ENCODE peak calls at places on chromosomes 6 and 20, in four cellular contexts. One of them, this sample, is unnamed.

GRCh38 chr20:64044484-64045247 is 4.8 kb downstream of the SOX18 start:
- DNase-seq in K562: no peak
- DNase-seq in IMR-90: peak
- DNase-seq in GM12878: no peak
- DNase-seq in this sample: peak

GRCh38 chr6:43301081-43301870 is 3.2 kb downstream of the SLC22A7 start:
- DNase-seq in K562: no peak
- DNase-seq in IMR-90: no peak
- DNase-seq in GM12878: no peak
- DNase-seq in this sample: no peak

GRCh38 chr20:12966468-12967085 is 42.2 kb upstream of the SPTLC3 start:
- DNase-seq in K562: no peak
- DNase-seq in IMR-90: peak
- DNase-seq in GM12878: no peak
- DNase-seq in this sample: peak

GRCh38 chr6:131761061-131761761 is 46.6 kb upstream of the ENPP1 start:
- DNase-seq in K562: no peak
- DNase-seq in IMR-90: peak
- DNase-seq in GM12878: no peak
- DNase-seq in this sample: no peak

GRCh38 chr6:121652726-121653623 is 217.5 kb downstream of the GJA1 start:
- DNase-seq in K562: no peak
- DNase-seq in IMR-90: peak
- DNase-seq in GM12878: no peak
- DNase-seq in this sample: peak

GRCh38 chr6:152096863-152097496 is 289.5 kb downstream of the ESR1 start:
- DNase-seq in K562: no peak
- DNase-seq in IMR-90: peak
- DNase-seq in GM12878: no peak
- DNase-seq in this sample: peak

GRCh38 chr6:167930300-167930699 is 67.2 kb upstream of the KIF25 start:
- DNase-seq in K562: no peak
- DNase-seq in IMR-90: peak
- DNase-seq in GM12878: no peak
- DNase-seq in this sample: no peak

GRCh38 chr6:39362487-39362865 is 40.0 kb upstream of the KCNK16 start:
- DNase-seq in K562: peak
- DNase-seq in IMR-90: no peak
- DNase-seq in GM12878: no peak
- DNase-seq in this sample: no peak

GRCh38 chr6:137390264-137390787 is 103.9 kb downstream of the OLIG3 start:
- DNase-seq in K562: no peak
- DNase-seq in IMR-90: no peak
- DNase-seq in GM12878: no peak
- DNase-seq in this sample: no peak

GRCh38 chr6:53862517-53863457 is 68.0 kb downstream of the LRRC1 start:
- DNase-seq in K562: no peak
- DNase-seq in IMR-90: peak
- DNase-seq in GM12878: no peak
- DNase-seq in this sample: peak

GRCh38 chr6:167529684-167530335 is 204.9 kb downstream of the TTLL2 start:
- DNase-seq in K562: no peak
- DNase-seq in IMR-90: no peak
- DNase-seq in GM12878: no peak
- DNase-seq in this sample: no peak

GRCh38 chr6:156774872-156775405 is 2.2 kb upstream of the ARID1B start:
- DNase-seq in K562: no peak
- DNase-seq in IMR-90: no peak
- DNase-seq in GM12878: no peak
- DNase-seq in this sample: peak

GRCh38 chr6:11393713-11394627 is 143.6 kb upstream of the TMEM170B start:
- DNase-seq in K562: no peak
- DNase-seq in IMR-90: peak
- DNase-seq in GM12878: no peak
- DNase-seq in this sample: no peak

GRCh38 chr6:145883263-145883662 is 68.7 kb upstream of the FBXO30 start:
- DNase-seq in K562: no peak
- DNase-seq in IMR-90: no peak
- DNase-seq in GM12878: no peak
- DNase-seq in this sample: no peak

GRCh38 chr6:31898200-31899011 is 908 bp upstream of the EHMT2 start:
- DNase-seq in K562: peak
- DNase-seq in IMR-90: peak
- DNase-seq in GM12878: no peak
- DNase-seq in this sample: peak

GRCh38 chr6:125095501-125096301 is 57.9 kb upstream of the TPD52L1 start:
- DNase-seq in K562: no peak
- DNase-seq in IMR-90: peak
- DNase-seq in GM12878: no peak
- DNase-seq in this sample: peak

GRCh38 chr20:17498181-17498580 is 33.0 kb downstream of the BFSP1 start:
- DNase-seq in K562: no peak
- DNase-seq in IMR-90: peak
- DNase-seq in GM12878: no peak
- DNase-seq in this sample: no peak

GRCh38 chr6:130975325-130975724 is 87.7 kb downstream of the EPB41L2 start:
- DNase-seq in K562: no peak
- DNase-seq in IMR-90: peak
- DNase-seq in GM12878: no peak
- DNase-seq in this sample: no peak

GRCh38 chr6:139820191-139820590 is 445.7 kb upstream of the CITED2 start:
- DNase-seq in K562: no peak
- DNase-seq in IMR-90: peak
- DNase-seq in GM12878: no peak
- DNase-seq in this sample: peak

GRCh38 chr20:21157006-21157405 is 31.1 kb downstream of the KIZ start:
- DNase-seq in K562: no peak
- DNase-seq in IMR-90: no peak
- DNase-seq in GM12878: no peak
- DNase-seq in this sample: no peak

GRCh38 chr6:78770766-78771165 is 96.6 kb upstream of the IRAK1BP1 start:
- DNase-seq in K562: no peak
- DNase-seq in IMR-90: no peak
- DNase-seq in GM12878: no peak
- DNase-seq in this sample: no peak

GRCh38 chr6:34059136-34059731 is 86.7 kb downstream of the GRM4 start:
- DNase-seq in K562: no peak
- DNase-seq in IMR-90: no peak
- DNase-seq in GM12878: no peak
- DNase-seq in this sample: no peak

GRCh38 chr6:35585688-35586087 is 73.0 kb upstream of the TULP1 start:
- DNase-seq in K562: no peak
- DNase-seq in IMR-90: no peak
- DNase-seq in GM12878: no peak
- DNase-seq in this sample: no peak

GRCh38 chr6:145187491-145188206 is 547.7 kb downstream of the EPM2A start:
- DNase-seq in K562: no peak
- DNase-seq in IMR-90: no peak
- DNase-seq in GM12878: no peak
- DNase-seq in this sample: no peak

GRCh38 chr6:115796829-115797228 is 263.9 kb downstream of the FRK start:
- DNase-seq in K562: no peak
- DNase-seq in IMR-90: no peak
- DNase-seq in GM12878: no peak
- DNase-seq in this sample: no peak

GRCh38 chr6:161481786-161482516 is 208.1 kb upstream of the AGPAT4 start:
- DNase-seq in K562: no peak
- DNase-seq in IMR-90: no peak
- DNase-seq in GM12878: no peak
- DNase-seq in this sample: peak

GRCh38 chr6:3724451-3725144 is 26.9 kb downstream of the PXDC1 start:
- DNase-seq in K562: peak
- DNase-seq in IMR-90: no peak
- DNase-seq in GM12878: no peak
- DNase-seq in this sample: no peak

GRCh38 chr20:62356143-62356947 is 10.8 kb downstream of the LAMA5 start:
- DNase-seq in K562: no peak
- DNase-seq in IMR-90: no peak
- DNase-seq in GM12878: no peak
- DNase-seq in this sample: peak

GRCh38 chr20:33609504-33609903 is 52.6 kb upstream of the C20orf144 start:
- DNase-seq in K562: no peak
- DNase-seq in IMR-90: no peak
- DNase-seq in GM12878: no peak
- DNase-seq in this sample: no peak

GRCh38 chr20:57514273-57514751 is 10.6 kb downstream of the CTCFL start:
- DNase-seq in K562: peak
- DNase-seq in IMR-90: peak
- DNase-seq in GM12878: no peak
- DNase-seq in this sample: peak

GRCh38 chr6:165876568-165876967 is 213.5 kb upstream of the PDE10A start:
- DNase-seq in K562: no peak
- DNase-seq in IMR-90: peak
- DNase-seq in GM12878: no peak
- DNase-seq in this sample: no peak
- H3K4me3 ChIP-seq in K562: no peak
- H3K4me3 ChIP-seq in IMR-90: no peak
- H3K4me3 ChIP-seq in GM12878: no peak
- H3K4me3 ChIP-seq in this sample: no peak

GRCh38 chr6:21085206-21085605 is 508.3 kb upstream of the SOX4 start:
- DNase-seq in K562: no peak
- DNase-seq in IMR-90: no peak
- DNase-seq in GM12878: no peak
- DNase-seq in this sample: no peak
- TF ChIP-seq FOS in K562: no peak
- TF ChIP-seq FOS in IMR-90: no peak
- TF ChIP-seq FOS in GM12878: no peak
- TF ChIP-seq FOS in this sample: no peak

DNA sequence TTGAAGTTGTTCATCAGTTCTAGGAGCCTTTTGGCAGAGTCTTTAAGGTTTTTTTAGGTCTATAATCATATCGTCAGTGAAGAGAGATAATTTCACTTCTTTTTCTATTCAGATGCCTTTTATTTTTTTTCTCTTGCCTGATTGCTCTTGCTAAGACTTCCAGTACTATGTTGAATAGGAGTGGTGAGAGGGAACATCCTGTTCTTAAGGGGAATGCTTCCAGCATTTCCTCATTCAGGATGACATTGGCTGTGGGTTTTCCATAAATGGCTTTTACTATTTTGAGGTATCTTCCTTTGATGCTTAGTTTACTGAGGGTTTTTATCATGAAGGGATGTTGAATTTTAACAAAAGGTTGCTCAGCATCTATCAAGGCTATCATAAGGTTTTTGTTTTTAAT is 109.5 kb downstream of the CLVS2 start:
- DNase-seq in K562: no peak
- DNase-seq in IMR-90: no peak
- DNase-seq in GM12878: no peak
- DNase-seq in this sample: no peak
- H3K4me3 ChIP-seq in K562: no peak
- H3K4me3 ChIP-seq in IMR-90: no peak
- H3K4me3 ChIP-seq in GM12878: no peak
- H3K4me3 ChIP-seq in this sample: no peak

DNA sequence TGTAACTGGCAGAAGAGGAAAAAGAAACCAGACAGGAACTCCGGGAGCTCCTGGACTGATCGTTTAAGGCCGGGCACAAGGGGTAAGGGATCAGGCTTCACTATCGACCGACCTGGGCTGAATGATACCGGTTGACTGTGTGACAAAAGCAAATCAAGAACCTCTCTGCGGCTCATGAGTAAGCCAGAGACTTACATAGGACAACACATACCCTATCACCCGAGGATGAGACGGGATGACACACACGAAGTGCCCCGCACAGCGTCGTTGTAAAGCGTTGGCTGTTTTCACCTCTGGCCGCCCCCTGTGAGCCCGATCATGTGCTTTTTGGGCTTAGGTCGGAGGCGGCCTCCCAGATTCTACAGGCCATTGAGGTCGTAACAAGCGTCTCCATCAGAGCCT is 695 bp upstream of the TGIF2 start:
- DNase-seq in K562: peak
- DNase-seq in IMR-90: peak
- DNase-seq in GM12878: no peak
- DNase-seq in this sample: no peak
- TF ChIP-seq FOS in K562: no peak
- TF ChIP-seq FOS in IMR-90: peak
- TF ChIP-seq FOS in GM12878: no peak
- TF ChIP-seq FOS in this sample: no peak

GRCh38 chr6:106860940-106861339 is 113.6 kb downstream of the CD24 start:
- DNase-seq in K562: no peak
- DNase-seq in IMR-90: no peak
- DNase-seq in GM12878: no peak
- DNase-seq in this sample: no peak

GRCh38 chr6:106862858-106863257 is 111.7 kb downstream of the CD24 start:
- DNase-seq in K562: no peak
- DNase-seq in IMR-90: no peak
- DNase-seq in GM12878: no peak
- DNase-seq in this sample: no peak

GRCh38 chr6:106857771-106858652 is 116.5 kb downstream of the CD24 start:
- DNase-seq in K562: no peak
- DNase-seq in IMR-90: no peak
- DNase-seq in GM12878: no peak
- DNase-seq in this sample: no peak

GRCh38 chr6:106856227-106856874 is 118.2 kb downstream of the CD24 start:
- DNase-seq in K562: peak
- DNase-seq in IMR-90: no peak
- DNase-seq in GM12878: no peak
- DNase-seq in this sample: no peak

DNA sequence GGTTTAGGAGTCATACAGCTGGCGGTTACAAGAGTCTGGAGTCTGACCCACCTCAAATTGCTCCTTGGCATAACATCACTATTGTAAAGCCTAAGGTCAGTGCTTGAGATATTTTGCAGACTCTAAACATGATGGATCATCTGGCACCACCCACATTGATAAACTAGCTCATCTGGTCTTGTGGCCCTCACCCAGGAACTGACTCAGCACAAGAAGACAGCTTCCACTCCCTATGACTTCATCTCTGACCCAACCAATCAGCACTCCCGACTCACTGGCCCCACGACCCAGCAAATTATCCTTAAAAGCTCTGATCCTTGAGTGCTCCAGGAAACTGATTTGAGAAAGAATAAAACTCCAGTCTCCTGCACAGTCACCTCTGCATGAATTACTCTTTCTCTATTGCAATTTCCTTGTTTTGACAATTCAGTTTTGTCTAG is 115.9 kb downstream of the CD24 start:
- DNase-seq in K562: peak
- DNase-seq in IMR-90: peak
- DNase-seq in GM12878: no peak
- DNase-seq in this sample: no peak
- H3K4me3 ChIP-seq in K562: no peak
- H3K4me3 ChIP-seq in IMR-90: no peak
- H3K4me3 ChIP-seq in GM12878: no peak
- H3K4me3 ChIP-seq in this sample: no peak

GRCh38 chr6:41657131-41658094 is 19.1 kb downstream of the MDFI start:
- DNase-seq in K562: no peak
- DNase-seq in IMR-90: no peak
- DNase-seq in GM12878: no peak
- DNase-seq in this sample: no peak

GRCh38 chr6:41654433-41655020 is 16.3 kb downstream of the MDFI start:
- DNase-seq in K562: no peak
- DNase-seq in IMR-90: no peak
- DNase-seq in GM12878: no peak
- DNase-seq in this sample: no peak

GRCh38 chr6:41653642-41654432 is 15.6 kb downstream of the MDFI start:
- DNase-seq in K562: no peak
- DNase-seq in IMR-90: no peak
- DNase-seq in GM12878: no peak
- DNase-seq in this sample: no peak

GRCh38 chr6:41658551-41659069 is 20.3 kb downstream of the MDFI start:
- DNase-seq in K562: no peak
- DNase-seq in IMR-90: no peak
- DNase-seq in GM12878: no peak
- DNase-seq in this sample: no peak

GRCh38 chr6:41655706-41656668 is 17.7 kb downstream of the MDFI start:
- DNase-seq in K562: no peak
- DNase-seq in IMR-90: peak
- DNase-seq in GM12878: no peak
- DNase-seq in this sample: peak
- TF ChIP-seq FOS in K562: no peak
- TF ChIP-seq FOS in IMR-90: no peak
- TF ChIP-seq FOS in GM12878: no peak
- TF ChIP-seq FOS in this sample: no peak